ENCODE peak calls at places on chromosome 2, in five cellular contexts. V, B, C, P and S are unnamed samples. For H3K4me1, the result is how much of the 10 kb centered on the place peaks cover.

GRCh38 chr2:88054300-88055048 is 1.1 kb downstream of the KRCC1 start:
- DNase-seq in P (no peak), V (no peak), C (no peak), B (peak), S (no peak)

GRCh38 chr2:134235771-134236170 is 18.1 kb upstream of the MGAT5 start:
- DNase-seq in B (peak), P (no peak), C (no peak), V (no peak), S (no peak)

GRCh38 chr2:222568866-222569265 is 87.0 kb downstream of the FARSB start:
- DNase-seq in V (no peak), B (peak), C (no peak), P (peak), S (no peak)

GRCh38 chr2:38736035-38736320 is 15.2 kb downstream of the SRSF7 start:
- DNase-seq in C (no peak), B (no peak), P (no peak), V (no peak), S (no peak)

GRCh38 chr2:3595409-3595808 is 497 bp downstream of the COLEC11 start:
- DNase-seq in P (no peak), C (no peak), B (no peak), V (no peak), S (no peak)

GRCh38 chr2:145166716-145167115 is 646.8 kb upstream of the ZEB2 start:
- DNase-seq in C (no peak), B (no peak), P (no peak), V (no peak), S (no peak)

GRCh38 chr2:102027036-102027702 is 35.4 kb downstream of the IL1R2 start:
- DNase-seq in V (no peak), C (no peak), P (peak), B (peak), S (peak)

GRCh38 chr2:140200764-140201163 is 1420.6 kb upstream of the NXPH2 start:
- DNase-seq in V (no peak), B (no peak), C (no peak), P (no peak), S (no peak)

GRCh38 chr2:2520396-2520795 is 189.3 kb upstream of the MYT1L start:
- DNase-seq in P (no peak), C (no peak), V (no peak), B (no peak), S (no peak)

GRCh38 chr2:71930073-71930681 is 217.5 kb downstream of the CYP26B1 start:
- DNase-seq in B (no peak), P (no peak), V (peak), C (peak), S (no peak)

GRCh38 chr2:63862802-63863201 is 21.1 kb downstream of the UGP2 start:
- DNase-seq in B (peak), P (no peak), V (peak), C (no peak), S (peak)

GRCh38 chr2:145906356-145906755 is 1386.4 kb upstream of the ZEB2 start:
- DNase-seq in P (no peak), C (peak), B (peak), V (peak), S (peak)

GRCh38 chr2:6562762-6563161 is 302.9 kb downstream of the CMPK2 start:
- DNase-seq in P (no peak), V (no peak), C (no peak), B (no peak), S (no peak)

GRCh38 chr2:105454801-105455485 is 56.1 kb upstream of the FHL2 start:
- DNase-seq in V (peak), C (peak), B (peak), P (no peak), S (peak)

DNA sequence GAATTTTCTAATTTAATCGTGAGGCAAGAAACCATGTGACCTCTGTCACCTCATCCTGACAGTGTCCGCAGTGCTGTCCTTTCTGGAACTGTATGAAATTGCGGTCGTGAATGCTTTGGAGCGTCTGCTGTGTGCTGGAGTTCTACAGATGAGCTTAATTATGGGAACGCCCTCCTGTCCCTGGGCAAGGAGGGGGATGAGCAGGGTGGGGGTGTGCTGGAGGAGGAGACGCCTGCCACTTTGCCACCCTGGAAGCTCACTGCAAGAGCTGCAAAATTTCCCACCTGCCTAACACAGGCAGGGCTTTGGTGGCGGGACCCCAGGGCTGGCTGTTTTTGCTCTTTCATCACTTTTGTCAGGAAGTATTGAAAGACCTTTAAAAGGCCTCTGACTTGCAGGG is 6.5 kb downstream of the LPIN1 start:
- DNase-seq in B (no peak), V (no peak), P (no peak), C (no peak), S (no peak)
- H3K4me1 ChIP-seq in B (under half), V (under half), P (under half), C (under half), S (under half)

DNA sequence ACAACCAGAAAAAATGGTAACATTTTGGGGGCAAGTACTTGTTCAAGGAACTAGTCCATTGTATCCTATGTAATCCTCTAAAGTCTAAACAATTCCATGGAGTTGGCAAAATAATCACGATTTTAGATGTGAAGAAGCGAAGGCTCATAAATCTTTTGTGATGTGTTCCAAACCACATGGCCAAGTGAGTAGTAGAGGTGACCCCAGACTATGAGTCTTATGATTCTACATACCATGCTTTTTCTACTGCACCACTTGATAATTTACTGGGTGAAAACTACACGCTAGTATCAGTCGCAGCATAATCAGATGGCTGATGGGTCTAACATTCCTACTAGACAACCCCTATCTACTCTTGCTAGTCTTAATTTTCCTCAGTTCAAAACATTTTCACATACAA is 371.4 kb downstream of the OSR1 start:
- DNase-seq in P (no peak), V (no peak), B (peak), C (no peak), S (no peak)
- H3K27ac ChIP-seq in P (no peak), V (peak), B (peak), C (no peak), S (no peak)

GRCh38 chr2:27024812-27025211 is 8.0 kb upstream of the TMEM214 start:
- DNase-seq in V (no peak), P (no peak), C (peak), B (no peak), S (no peak)
- TF ChIP-seq CTCF in V (no peak), P (no peak), C (peak), B (no peak), S (no peak)

GRCh38 chr2:166314022-166314759 is 61.6 kb downstream of the SCN9A start:
- DNase-seq in P (no peak), V (no peak), C (no peak), B (peak), S (peak)
- H3K4me1 ChIP-seq in P (under half), V (under half), C (under half), B (under half), S (under half)

DNA sequence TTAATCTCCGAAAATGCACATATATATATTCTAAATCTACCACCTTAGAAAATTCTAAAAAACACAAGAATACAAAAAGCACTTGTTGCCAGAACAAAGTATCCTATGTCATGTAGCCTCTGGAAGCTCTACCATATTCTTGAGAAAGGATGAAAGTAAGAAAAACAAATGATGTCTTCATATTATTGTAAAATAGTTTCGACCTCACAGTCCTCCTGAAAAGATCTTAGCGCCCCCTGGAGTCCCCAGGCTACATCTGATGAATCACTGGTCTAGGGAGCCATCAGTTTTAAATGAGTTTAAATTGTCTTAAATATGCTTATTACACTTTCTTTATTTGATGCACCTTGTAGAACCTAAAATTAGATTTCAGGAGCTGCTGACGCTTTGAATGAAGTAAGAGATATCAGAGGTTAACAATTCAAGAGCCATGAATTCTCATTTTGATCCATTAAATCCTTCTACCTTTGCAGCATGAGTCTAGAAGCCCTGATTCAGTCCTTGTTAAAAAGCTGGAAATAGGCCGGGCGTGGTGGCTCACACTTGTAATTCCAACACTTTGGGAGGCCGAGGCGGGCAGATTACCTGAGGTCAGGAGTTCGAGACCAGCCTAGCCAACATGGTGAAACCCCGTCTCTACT is 138.8 kb downstream of the MCFD2 start:
- DNase-seq in C (peak), V (peak), P (peak), B (peak), S (peak)
- H3K27ac ChIP-seq in C (no peak), V (no peak), P (no peak), B (no peak), S (no peak)

GRCh38 chr2:151239624-151240023 is 22.0 kb downstream of the RBM43 start:
- DNase-seq in P (no peak), V (no peak), B (no peak), C (no peak), S (no peak)

GRCh38 chr2:151238527-151239487 is 22.9 kb downstream of the RBM43 start:
- DNase-seq in V (peak), B (peak), C (peak), P (peak), S (no peak)

GRCh38 chr2:151241224-151241623 is 20.4 kb downstream of the RBM43 start:
- DNase-seq in V (no peak), C (no peak), P (no peak), B (no peak), S (peak)

GRCh38 chr2:151243468-151243867 is 18.2 kb downstream of the RBM43 start:
- DNase-seq in V (no peak), P (no peak), B (no peak), C (no peak), S (no peak)

GRCh38 chr2:151237422-151238012 is 24.1 kb downstream of the RBM43 start:
- DNase-seq in V (no peak), P (no peak), C (no peak), B (peak), S (no peak)
- TF ChIP-seq CTCF in V (no peak), P (no peak), C (peak), B (no peak), S (no peak)

GRCh38 chr2:200761168-200761715 is 50.5 kb upstream of the BZW1 start:
- DNase-seq in B (peak), C (no peak), V (no peak), P (no peak), S (no peak)
- H3K4me1 ChIP-seq in B (under half), C (under half), V (under half), P (under half), S (under half)

DNA sequence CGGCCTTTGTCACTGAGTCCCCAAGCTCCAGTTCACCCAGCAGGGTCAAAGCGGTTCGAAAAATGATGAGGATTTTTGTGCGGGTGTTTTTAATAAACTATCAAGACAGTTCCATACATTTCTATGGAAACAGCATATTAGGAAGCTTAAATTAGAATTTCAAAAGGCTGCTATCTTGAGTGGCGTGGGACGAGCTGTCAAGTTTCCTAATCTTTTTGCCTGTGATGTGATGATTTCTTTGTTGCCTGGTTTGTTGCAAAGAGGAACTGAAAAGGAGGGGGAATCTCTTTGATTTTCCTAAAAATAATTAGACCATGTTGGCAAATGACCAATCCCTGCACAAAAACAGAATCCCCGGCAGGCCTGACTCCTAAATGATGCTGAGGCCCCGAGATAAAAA is 66.2 kb upstream of the ATG16L1 start:
- DNase-seq in V (no peak), P (no peak), B (no peak), C (no peak), S (no peak)
- H3K27ac ChIP-seq in V (no peak), P (no peak), B (no peak), C (no peak), S (no peak)

DNA sequence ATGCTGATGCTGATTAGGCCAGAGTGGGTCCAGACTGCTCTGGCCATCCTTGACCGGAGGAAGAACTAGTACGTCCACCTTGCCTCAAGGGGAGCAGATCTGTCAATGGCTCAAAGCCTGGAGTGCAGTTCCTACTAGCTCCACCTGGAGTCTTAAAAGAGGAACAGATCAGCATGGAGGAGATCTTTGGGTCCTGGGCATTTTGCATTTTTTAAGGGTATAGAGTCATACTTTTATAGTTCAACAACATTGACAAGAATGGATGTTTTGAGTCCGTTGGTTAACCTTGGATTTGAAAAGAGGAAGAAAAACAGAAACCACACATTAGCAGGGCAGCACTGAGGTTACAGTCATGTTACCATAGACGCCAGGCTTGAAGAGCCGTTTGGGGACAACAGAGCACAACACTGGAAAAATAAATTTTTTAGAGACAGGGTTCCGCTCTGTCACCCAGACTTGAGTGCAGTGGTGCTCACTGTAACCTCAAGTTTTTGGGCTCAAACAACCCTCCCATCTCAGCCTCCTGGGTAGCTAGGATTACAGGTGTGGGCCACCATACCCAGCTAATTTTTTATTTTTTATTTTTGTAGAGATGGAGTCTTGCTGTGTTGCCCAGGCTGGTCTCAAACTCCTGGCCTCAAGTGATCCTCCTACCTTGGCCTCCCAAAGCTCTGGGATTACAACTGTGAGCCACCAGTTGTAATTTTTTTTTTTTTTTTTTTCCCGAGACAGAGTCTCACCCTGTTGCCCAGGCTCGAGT is 78.5 kb downstream of the PRKCE start:
- DNase-seq in P (no peak), V (no peak), B (no peak), C (no peak), S (no peak)
- TF ChIP-seq CTCF in P (no peak), V (no peak), B (no peak), C (peak), S (peak)

GRCh38 chr2:20351555-20352229 is 1.0 kb upstream of the PUM2 start:
- DNase-seq in C (no peak), V (peak), B (no peak), P (no peak), S (no peak)
- H3K4me1 ChIP-seq in C (under half), V (under half), B (under half), P (under half), S (under half)